ENCODE peak calls at places on chromosomes 12 and 14, in six cellular contexts. Q, M, N, S, G and V are unnamed samples.

GRCh38 chr14:22333408-22334274 is 255.4 kb downstream of the DAD1 start:
- DNase-seq in Q (no peak), M (no peak), N (no peak), S (no peak), G (no peak), V (peak)

GRCh38 chr14:64209428-64210165 is 84.6 kb downstream of the ESR2 start:
- DNase-seq in Q (no peak), M (no peak), N (no peak), S (no peak), G (no peak), V (no peak)

GRCh38 chr12:11718768-11719253 is 69.3 kb downstream of the ETV6 start:
- DNase-seq in Q (no peak), M (no peak), N (no peak), S (no peak), G (no peak), V (no peak)

GRCh38 chr14:51302319-51303030 is 62.4 kb downstream of the TMX1 start:
- DNase-seq in Q (no peak), M (no peak), N (no peak), S (no peak), G (no peak), V (no peak)

GRCh38 chr14:49962616-49963015 is 69.7 kb downstream of the ARF6 start:
- DNase-seq in Q (no peak), M (peak), N (no peak), S (no peak), G (no peak), V (no peak)

GRCh38 chr12:103626498-103626897 is 39.4 kb downstream of the STAB2 start:
- DNase-seq in Q (peak), M (no peak), N (no peak), S (no peak), G (no peak), V (no peak)

GRCh38 chr14:61503167-61503801 is 181.9 kb downstream of the PRKCH start:
- DNase-seq in Q (no peak), M (peak), N (peak), S (peak), G (peak), V (no peak)

GRCh38 chr12:22477894-22478287 is 66.5 kb downstream of the C2CD5 start:
- DNase-seq in Q (no peak), M (no peak), N (no peak), S (no peak), G (no peak), V (no peak)

GRCh38 chr14:89442280-89442679 is 25.2 kb upstream of the FOXN3 start:
- DNase-seq in Q (no peak), M (no peak), N (no peak), S (no peak), G (no peak), V (no peak)

GRCh38 chr14:64508215-64508776 is 3.7 kb downstream of the ZBTB1 start:
- DNase-seq in Q (no peak), M (no peak), N (no peak), S (no peak), G (no peak), V (no peak)

GRCh38 chr12:52358575-52359350 is 8.5 kb downstream of the KRT85 start:
- DNase-seq in Q (no peak), M (no peak), N (peak), S (no peak), G (peak), V (no peak)

GRCh38 chr12:81797100-81797499 is 38.0 kb upstream of the PPFIA2 start:
- DNase-seq in Q (no peak), M (no peak), N (no peak), S (no peak), G (no peak), V (no peak)

GRCh38 chr12:56158926-56159461 is 835 bp downstream of the MYL6 start:
- DNase-seq in Q (peak), M (peak), N (no peak), S (no peak), G (peak), V (no peak)

GRCh38 chr12:26651566-26652188 is 181.3 kb downstream of the ITPR2 start:
- DNase-seq in Q (no peak), M (peak), N (no peak), S (no peak), G (peak), V (peak)

GRCh38 chr12:110583137-110584059 is at the start of gene PPTC7:
- DNase-seq in Q (peak), M (peak), N (peak), S (peak), G (peak), V (peak)

GRCh38 chr14:93078830-93079229 is 36.9 kb downstream of the ITPK1 start:
- DNase-seq in Q (peak), M (no peak), N (no peak), S (no peak), G (no peak), V (peak)

GRCh38 chr12:28051516-28052456 is 79.3 kb upstream of the PTHLH start:
- DNase-seq in Q (peak), M (no peak), N (no peak), S (no peak), G (no peak), V (no peak)

GRCh38 chr12:6942331-6942665 is 1.3 kb upstream of the RNU7-1 start:
- DNase-seq in Q (no peak), M (no peak), N (no peak), S (no peak), G (no peak), V (no peak)

GRCh38 chr14:76842414-76842813 is 16.2 kb downstream of the LRRC74A start:
- DNase-seq in Q (no peak), M (no peak), N (no peak), S (no peak), G (no peak), V (no peak)

GRCh38 chr12:77124767-77125166 is 59.4 kb upstream of the E2F7 start:
- DNase-seq in Q (no peak), M (no peak), N (no peak), S (no peak), G (no peak), V (no peak)

GRCh38 chr12:69527506-69528272 is 57.5 kb downstream of the FRS2 start:
- DNase-seq in Q (no peak), M (no peak), N (no peak), S (no peak), G (no peak), V (no peak)

GRCh38 chr12:58346032-58346632 is 404.8 kb downstream of the ATP23 start:
- DNase-seq in Q (no peak), M (no peak), N (no peak), S (no peak), G (no peak), V (no peak)

GRCh38 chr14:31341280-31341679 is 79.1 kb downstream of the HEATR5A start:
- DNase-seq in Q (no peak), M (no peak), N (no peak), S (no peak), G (no peak), V (no peak)

GRCh38 chr12:56221233-56221756 is 427 bp downstream of the RNF41 start:
- DNase-seq in Q (peak), M (no peak), N (no peak), S (no peak), G (no peak), V (no peak)

GRCh38 chr12:71627438-71628002 is 36.1 kb downstream of the ZFC3H1 start:
- DNase-seq in Q (no peak), M (no peak), N (no peak), S (no peak), G (no peak), V (no peak)

GRCh38 chr14:101062611-101063010 is 159.1 kb upstream of the RTL1 start:
- DNase-seq in Q (no peak), M (no peak), N (no peak), S (no peak), G (no peak), V (no peak)

GRCh38 chr14:74326369-74327152 is 21.7 kb upstream of the VRTN start:
- DNase-seq in Q (no peak), M (no peak), N (no peak), S (no peak), G (no peak), V (no peak)

GRCh38 chr12:5915511-5915910 is 29.5 kb downstream of the ANO2 start:
- DNase-seq in Q (no peak), M (no peak), N (no peak), S (no peak), G (no peak), V (no peak)

GRCh38 chr12:84767079-84767478 is 145.5 kb downstream of the SLC6A15 start:
- DNase-seq in Q (no peak), M (no peak), N (no peak), S (no peak), G (no peak), V (no peak)

GRCh38 chr12:121911824-121912585 is 6.4 kb upstream of the CFAP251 start:
- DNase-seq in Q (no peak), M (peak), N (no peak), S (no peak), G (no peak), V (no peak)

GRCh38 chr12:54051916-54052744 is 1.5 kb upstream of the HOXC4 start:
- DNase-seq in Q (no peak), M (no peak), N (no peak), S (no peak), G (no peak), V (no peak)